ENCODE peak calls at places on chromosomes 6 and 20, in six cellular contexts. L is HCT116, X is H1, E is GM12878, U is WTC11, F is K562. W is an unnamed sample.

GRCh38 chr20:2244993-2245392 is 50.8 kb upstream of the TGM3 start:
- DNase-seq in L (no peak), X (no peak), E (no peak), U (peak), F (no peak), W (no peak)

GRCh38 chr6:60643870-60644269 is 1642.2 kb downstream of the KHDRBS2 start:
- DNase-seq in L (no peak), X (no peak), E (no peak), U (no peak), F (no peak), W (no peak)

GRCh38 chr6:124356811-124357210 is 553.1 kb downstream of the NKAIN2 start:
- DNase-seq in L (no peak), X (no peak), E (no peak), U (no peak), F (no peak), W (no peak)

GRCh38 chr6:45206793-45207492 is 121.2 kb upstream of the RUNX2 start:
- DNase-seq in L (no peak), X (no peak), E (no peak), U (no peak), F (no peak), W (peak)

GRCh38 chr6:10269814-10270472 is 144.9 kb downstream of the TFAP2A start:
- DNase-seq in L (no peak), X (no peak), E (no peak), U (no peak), F (no peak), W (peak)

GRCh38 chr20:42612262-42612661 is 577.4 kb downstream of the PTPRT start:
- DNase-seq in L (no peak), X (no peak), E (no peak), U (no peak), F (no peak), W (no peak)

GRCh38 chr6:40349566-40350192 is 237.5 kb downstream of the LRFN2 start:
- DNase-seq in L (no peak), X (peak), E (no peak), U (no peak), F (no peak), W (no peak)

GRCh38 chr6:110415297-110415916 is at the start of gene DDO:
- DNase-seq in L (no peak), X (no peak), E (no peak), U (no peak), F (no peak), W (peak)

GRCh38 chr6:28107506-28107905 is 16.9 kb upstream of the ZSCAN16 start:
- DNase-seq in L (no peak), X (no peak), E (no peak), U (no peak), F (no peak), W (no peak)

GRCh38 chr6:11754625-11755289 is 23.8 kb downstream of the ADTRP start:
- DNase-seq in L (no peak), X (no peak), E (no peak), U (no peak), F (no peak), W (no peak)

GRCh38 chr6:53456809-53457208 is 88.1 kb downstream of the GCLC start:
- DNase-seq in L (no peak), X (no peak), E (no peak), U (no peak), F (no peak), W (no peak)

GRCh38 chr6:109902870-109903269 is 75.2 kb upstream of the GPR6 start:
- DNase-seq in L (no peak), X (no peak), E (no peak), U (no peak), F (no peak), W (no peak)

GRCh38 chr6:53752856-53753255 is 41.9 kb upstream of the LRRC1 start:
- DNase-seq in L (no peak), X (no peak), E (no peak), U (no peak), F (no peak), W (no peak)

GRCh38 chr20:1478566-1478965 is 11.9 kb upstream of the NSFL1C start:
- DNase-seq in L (peak), X (no peak), E (no peak), U (no peak), F (no peak), W (no peak)

GRCh38 chr6:168190646-168191443 is 111.8 kb upstream of the FRMD1 start:
- DNase-seq in L (no peak), X (no peak), E (no peak), U (no peak), F (no peak), W (no peak)

GRCh38 chr6:144284474-144284752 is 722 bp upstream of the UTRN start:
- DNase-seq in L (no peak), X (no peak), E (no peak), U (no peak), F (no peak), W (no peak)

DNA sequence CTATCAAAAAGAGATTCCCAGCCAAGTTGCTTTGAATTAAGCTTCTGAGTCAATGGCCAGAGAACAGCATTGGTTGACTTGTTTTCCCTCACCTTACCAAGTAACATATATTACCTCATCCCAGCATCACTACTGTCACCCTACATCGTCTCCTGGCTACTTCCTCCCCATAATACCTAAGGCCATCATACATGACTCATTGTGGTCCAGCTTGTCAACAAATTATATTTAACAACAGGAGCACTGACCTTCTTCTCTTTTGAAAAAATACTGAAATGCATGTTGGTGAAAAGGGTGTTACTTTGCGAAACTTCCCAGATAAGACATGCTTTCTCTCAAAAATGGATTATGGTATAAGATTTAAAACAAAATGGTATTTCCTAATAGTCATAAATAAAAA is 106.9 kb downstream of the TBX18 start:
- DNase-seq in L (no peak), X (no peak), E (no peak), U (no peak), F (no peak), W (no peak)
- TF ChIP-seq MAX in L (no peak), X (no peak), E (no peak), U (no peak), F (no peak), W (no peak)

GRCh38 chr6:38599261-38599660 is 40.5 kb downstream of the BTBD9 start:
- DNase-seq in L (no peak), X (no peak), E (no peak), U (no peak), F (no peak), W (no peak)
- TF ChIP-seq ATF3 in L (no peak), X (no peak), E (no peak), U (no peak), F (no peak), W (no peak)

GRCh38 chr6:35794536-35795452 is 2.3 kb downstream of the CLPS start:
- DNase-seq in L (no peak), X (no peak), E (no peak), U (no peak), F (no peak), W (no peak)
- TF ChIP-seq MAX in L (no peak), X (no peak), E (no peak), U (no peak), F (no peak), W (no peak)

GRCh38 chr20:38460040-38460623 is 12.5 kb upstream of the RALGAPB start:
- DNase-seq in L (peak), X (no peak), E (no peak), U (no peak), F (peak), W (peak)
- TF ChIP-seq ATF3 in L (no peak), X (no peak), E (no peak), U (no peak), F (no peak), W (no peak)

GRCh38 chr6:30006170-30007131 is 54.6 kb upstream of the POLR1H start:
- DNase-seq in L (no peak), X (peak), E (no peak), U (peak), F (no peak), W (no peak)
- TF ChIP-seq MAX in L (no peak), X (no peak), E (no peak), U (no peak), F (no peak), W (no peak)

DNA sequence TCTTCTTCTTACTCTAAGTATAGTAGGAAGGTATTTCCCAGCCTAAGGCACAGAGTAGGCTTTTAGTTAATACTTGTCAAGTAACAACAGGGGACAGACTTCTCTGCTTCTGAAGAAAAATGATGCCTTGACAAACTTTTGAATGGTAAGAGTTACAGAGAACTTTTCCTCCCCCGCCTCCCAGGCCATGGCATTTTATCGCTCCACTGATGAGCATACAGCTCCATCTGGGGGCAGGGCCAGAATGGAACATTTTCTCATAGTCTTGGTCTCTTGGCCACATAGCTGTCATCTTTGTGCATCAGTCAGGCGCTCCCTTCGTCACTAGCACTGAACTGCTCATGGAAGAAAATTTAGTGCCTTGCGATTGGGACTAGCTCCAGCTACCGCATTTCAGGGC is 1066.8 kb upstream of the CITED2 start:
- DNase-seq in L (no peak), X (peak), E (no peak), U (peak), F (no peak), W (peak)
- TF ChIP-seq ATF3 in L (no peak), X (no peak), E (no peak), U (no peak), F (no peak), W (no peak)

GRCh38 chr20:45685896-45686295 is 15.9 kb upstream of the WFDC11 start:
- DNase-seq in L (no peak), X (peak), E (no peak), U (peak), F (peak), W (no peak)
- TF ChIP-seq MAX in L (no peak), X (no peak), E (no peak), U (no peak), F (no peak), W (no peak)

GRCh38 chr6:114389111-114389510 is 46.3 kb upstream of the HS3ST5 start:
- DNase-seq in L (no peak), X (no peak), E (no peak), U (no peak), F (no peak), W (no peak)
- TF ChIP-seq ATF3 in L (no peak), X (no peak), E (no peak), U (no peak), F (no peak), W (no peak)